ENCODE peak calls at places on chromosomes 6 and 20, in ten cellular contexts. P, C, S, O, K, F, G, X, V and T are unnamed samples.

GRCh38 chr20:44921447-44921846 is 11.6 kb downstream of the PABPC1L start:
- DNase-seq in F (no peak), G (no peak), O (no peak), K (no peak), S (no peak), C (no peak), V (no peak), X (no peak), P (no peak), T (no peak)

GRCh38 chr6:21522773-21523490 is 70.6 kb upstream of the SOX4 start:
- DNase-seq in K (no peak), G (peak; percentile 80), O (peak; percentile 27), C (no peak), S (no peak), V (no peak), F (no peak), P (no peak), X (no peak), T (no peak)

GRCh38 chr6:79038061-79038460 is 40.0 kb downstream of the PHIP start:
- DNase-seq in O (no peak), G (no peak), V (no peak), S (no peak), P (no peak), C (no peak), X (no peak), F (no peak), K (no peak), T (no peak)

GRCh38 chr20:16927031-16927430 is 178.9 kb downstream of the OTOR start:
- DNase-seq in K (no peak), G (no peak), C (no peak), F (no peak), X (no peak), V (no peak), O (no peak), S (no peak), P (no peak), T (no peak)

GRCh38 chr6:19805146-19805515 is 32.0 kb upstream of the ID4 start:
- DNase-seq in C (no peak), K (peak; percentile 9), O (no peak), X (no peak), F (no peak), G (no peak), V (no peak), P (no peak), S (no peak), T (peak; percentile 11)

GRCh38 chr6:158071121-158072082 is 89.7 kb downstream of the SYNJ2 start:
- DNase-seq in V (no peak), X (no peak), S (no peak), F (no peak), O (no peak), G (no peak), P (no peak), K (no peak), C (no peak), T (no peak)

GRCh38 chr6:137036566-137037300 is 8.0 kb downstream of the IL20RA start:
- DNase-seq in P (no peak), S (no peak), K (no peak), X (no peak), V (no peak), O (no peak), C (no peak), G (no peak), F (no peak), T (peak; percentile 14)

GRCh38 chr6:14322841-14323240 is 205.3 kb downstream of the CD83 start:
- DNase-seq in V (no peak), K (no peak), X (no peak), P (no peak), C (no peak), G (no peak), F (no peak), O (no peak), S (no peak), T (no peak)

GRCh38 chr6:137641474-137642077 is 147.4 kb upstream of the OLIG3 start:
- DNase-seq in O (peak; percentile 63), F (peak; percentile 74), S (peak; percentile 46), P (peak; percentile 78), K (peak; percentile 59), C (peak; percentile 60), G (peak; percentile 71), X (peak; percentile 71), V (peak; percentile 64), T (peak; percentile 58)

GRCh38 chr6:113762611-113763010 is 94.5 kb upstream of the MARCKS start:
- DNase-seq in X (no peak), V (no peak), O (no peak), S (no peak), P (no peak), C (no peak), K (no peak), G (no peak), F (no peak), T (no peak)

GRCh38 chr6:160767019-160767646 is 65.1 kb downstream of the PLG start:
- DNase-seq in V (no peak), G (peak; percentile 87), P (peak; percentile 50), F (peak; percentile 81), C (peak; percentile 10), S (peak; percentile 79), O (peak; percentile 76), X (peak; percentile 68), K (no peak), T (peak; percentile 44)

GRCh38 chr6:9250852-9251251 is 815.5 kb upstream of the SLC35B3 start:
- DNase-seq in O (no peak), G (peak; percentile 70), F (peak; percentile 41), C (no peak), P (no peak), S (peak; percentile 30), V (peak; percentile 16), K (peak; percentile 54), X (no peak), T (peak; percentile 74)

GRCh38 chr20:41165001-41165882 is 27.9 kb downstream of the PLCG1 start:
- DNase-seq in P (no peak), O (no peak), G (no peak), K (no peak), V (no peak), F (no peak), C (no peak), X (peak; percentile 33), S (no peak), T (no peak)